ENCODE peak calls at places on chromosomes 16 and 17, in eight cellular contexts. J is K562, V is heart left ventricle, B is cardiac muscle cell, O is Karpas-422, T is Peyer's patch, Y is mesendoderm, R is PC-3. M is an unnamed sample.

GRCh38 chr16:450800-451512 is 25.5 kb downstream of the RAB11FIP3 start:
- DNase-seq in O (no peak), Y (no peak), T (no peak), V (no peak), B (no peak), R (no peak), J (peak; percentile 22), M (no peak)

GRCh38 chr17:41464682-41465081 is 2.5 kb downstream of the KRT32 start:
- DNase-seq in Y (no peak), O (no peak), R (peak; percentile 96), T (no peak), B (peak; percentile 88), V (peak; percentile 68), J (no peak), M (peak; percentile 87)

GRCh38 chr17:33725675-33726271 is 432.7 kb upstream of the ASIC2 start:
- DNase-seq in B (peak; percentile 37), V (no peak), R (peak; percentile 31), O (peak; percentile 61), J (peak; percentile 68), Y (peak; percentile 69), T (peak; percentile 60), M (no peak)

GRCh38 chr17:78883090-78883532 is 19.9 kb downstream of the CEP295NL start:
- DNase-seq in B (peak; percentile 71), V (peak; percentile 76), Y (peak; percentile 86), R (peak; percentile 94), T (peak; percentile 85), J (peak; percentile 82), O (peak; percentile 47), M (no peak)

GRCh38 chr17:32558328-32558955 is 71.6 kb downstream of the CDK5R1 start:
- DNase-seq in T (no peak), J (no peak), Y (no peak), V (no peak), O (peak; percentile 56), B (no peak), R (no peak), M (no peak)

GRCh38 chr17:794876-795275 is 12.7 kb downstream of the MRM3 start:
- DNase-seq in O (no peak), Y (peak; percentile 84), B (peak; percentile 77), R (peak; percentile 80), J (peak; percentile 54), V (peak; percentile 85), T (peak; percentile 82), M (no peak)

GRCh38 chr17:76716146-76716833 is 5.5 kb upstream of the MXRA7 start:
- DNase-seq in J (no peak), B (peak; percentile 100), V (no peak), R (no peak), O (no peak), T (peak; percentile 74), Y (no peak), M (no peak)

GRCh38 chr17:59335685-59336084 is 4.2 kb downstream of the YPEL2 start:
- DNase-seq in J (no peak), V (no peak), R (no peak), O (no peak), T (no peak), Y (no peak), B (no peak), M (no peak)

GRCh38 chr17:56891751-56892150 is 22.1 kb downstream of the TRIM25 start:
- DNase-seq in B (peak; percentile 26), T (peak; percentile 66), R (no peak), J (peak; percentile 42), Y (peak; percentile 47), V (no peak), O (peak; percentile 67), M (no peak)

GRCh38 chr16:67030221-67030962 is 1.4 kb downstream of the CBFB start:
- DNase-seq in O (no peak), B (no peak), Y (no peak), V (peak; percentile 14), R (no peak), T (peak; percentile 44), J (no peak), M (no peak)

GRCh38 chr16:68719993-68720489 is 17.1 kb upstream of the CDH1 start:
- DNase-seq in T (no peak), Y (no peak), V (no peak), O (no peak), R (no peak), B (no peak), J (no peak), M (no peak)

GRCh38 chr16:9016824-9017223 is 53.1 kb upstream of the USP7 start:
- DNase-seq in R (no peak), J (no peak), B (no peak), O (no peak), T (no peak), V (no peak), Y (peak; percentile 34), M (no peak)

GRCh38 chr16:11405331-11406176 is 60.3 kb downstream of the RMI2 start:
- DNase-seq in T (peak; percentile 73), V (no peak), R (peak; percentile 52), Y (peak; percentile 82), J (peak; percentile 66), O (peak; percentile 89), B (peak; percentile 36), M (no peak)

GRCh38 chr16:75264999-75265910 is 13.8 kb upstream of the BCAR1 start:
- DNase-seq in V (peak; percentile 69), Y (no peak), J (peak; percentile 58), R (no peak), O (no peak), B (no peak), T (peak; percentile 75), M (peak; percentile 76)

GRCh38 chr17:65987988-65988387 is 203.9 kb downstream of the CEP112 start:
- DNase-seq in Y (peak; percentile 77), T (no peak), V (no peak), O (peak; percentile 66), R (peak; percentile 90), B (peak; percentile 49), J (no peak), M (no peak)

GRCh38 chr17:55845385-55845784 is 94.5 kb downstream of the PCTP start:
- DNase-seq in R (no peak), T (peak; percentile 53), O (no peak), V (peak; percentile 49), J (no peak), Y (peak; percentile 68), B (peak; percentile 62), M (no peak)

GRCh38 chr17:42118545-42118944 is 2.6 kb downstream of the KAT2A start:
- DNase-seq in V (no peak), O (peak; percentile 88), Y (peak; percentile 57), J (peak; percentile 41), B (peak; percentile 32), T (peak; percentile 70), R (no peak), M (no peak)

GRCh38 chr17:51373489-51374194 is 113.3 kb downstream of the UTP18 start:
- DNase-seq in B (no peak), Y (no peak), J (no peak), V (no peak), O (no peak), R (no peak), T (no peak), M (no peak)

GRCh38 chr16:85724126-85724879 is 26.6 kb downstream of the C16orf74 start:
- DNase-seq in T (no peak), R (no peak), V (no peak), B (no peak), J (no peak), O (no peak), Y (no peak), M (peak; percentile 41)

GRCh38 chr17:45857977-45858708 is 13.5 kb downstream of the SPPL2C start:
- DNase-seq in V (no peak), R (peak; percentile 70), T (no peak), Y (peak; percentile 71), B (peak; percentile 59), O (no peak), J (peak; percentile 44), M (no peak)

GRCh38 chr17:38898812-38899348 is 26.5 kb upstream of the LASP1NB start:
- DNase-seq in O (no peak), R (peak; percentile 7), Y (no peak), T (peak; percentile 93), J (peak; percentile 78), V (peak; percentile 55), B (peak; percentile 38), M (no peak)

GRCh38 chr17:9233761-9234160 is 212.5 kb downstream of the NTN1 start:
- DNase-seq in V (no peak), R (no peak), B (no peak), T (no peak), O (no peak), J (no peak), Y (no peak), M (no peak)

GRCh38 chr16:77763994-77764393 is 24.4 kb upstream of the VAT1L start:
- DNase-seq in T (no peak), R (no peak), V (no peak), J (no peak), O (no peak), B (no peak), Y (no peak), M (no peak)

DNA sequence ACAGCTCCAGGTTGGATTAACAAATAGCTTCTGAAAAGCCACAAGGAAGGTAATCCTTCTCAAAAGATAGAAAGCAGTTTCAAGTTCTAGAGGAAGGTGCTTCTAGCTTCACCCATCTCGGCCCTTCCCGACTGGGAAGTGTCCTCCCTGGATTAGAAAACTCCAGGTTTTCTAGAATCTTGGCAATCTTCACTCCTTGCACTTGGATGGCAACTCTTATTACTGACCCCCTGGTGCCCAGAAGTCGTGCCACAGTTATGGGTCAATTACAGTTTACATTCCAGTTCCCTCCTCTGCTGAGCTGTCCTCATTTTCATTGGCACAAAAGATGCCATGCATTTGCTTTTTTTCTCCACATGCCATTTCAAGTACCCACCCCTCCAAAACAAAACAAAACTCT is 65.6 kb downstream of the SMG6 start:
- DNase-seq in O (no peak), Y (no peak), J (no peak), R (no peak), V (no peak), T (no peak), B (no peak), M (no peak)
- H3K4me1 ChIP-seq in O (peaks cover 77% of the 10 kb centered on the region), Y (no peaks in the 10 kb centered on the region), J (no peaks in the 10 kb centered on the region), R (peaks cover 18% of the 10 kb centered on the region), V (peaks cover 64% of the 10 kb centered on the region), T (no peaks in the 10 kb centered on the region), B (peaks cover 35% of the 10 kb centered on the region), M (peaks cover 9% of the 10 kb centered on the region)

GRCh38 chr17:58329808-58330543 is 1.4 kb upstream of the TSPOAP1 start:
- DNase-seq in Y (no peak), R (no peak), B (no peak), T (no peak), V (no peak), J (no peak), O (peak; percentile 97), M (no peak)
- H3K4me1 ChIP-seq in Y (peaks cover 3% of the 10 kb centered on the region), R (peaks cover 2% of the 10 kb centered on the region), B (no peaks in the 10 kb centered on the region), T (no peaks in the 10 kb centered on the region), V (peaks cover 1% of the 10 kb centered on the region), J (peaks cover 33% of the 10 kb centered on the region), O (peaks cover 67% of the 10 kb centered on the region), M (no peaks in the 10 kb centered on the region)

GRCh38 chr17:17766351-17767095 is 70.3 kb downstream of the SREBF1 start:
- DNase-seq in R (no peak), T (peak; percentile 78), J (no peak), B (no peak), Y (no peak), V (no peak), O (peak; percentile 97), M (no peak)
- H3K4me1 ChIP-seq in R (no peaks in the 10 kb centered on the region), T (no peaks in the 10 kb centered on the region), J (no peaks in the 10 kb centered on the region), B (peaks cover 44% of the 10 kb centered on the region), Y (no peaks in the 10 kb centered on the region), V (peaks cover 69% of the 10 kb centered on the region), O (peaks cover 89% of the 10 kb centered on the region), M (peaks cover 6% of the 10 kb centered on the region)

DNA sequence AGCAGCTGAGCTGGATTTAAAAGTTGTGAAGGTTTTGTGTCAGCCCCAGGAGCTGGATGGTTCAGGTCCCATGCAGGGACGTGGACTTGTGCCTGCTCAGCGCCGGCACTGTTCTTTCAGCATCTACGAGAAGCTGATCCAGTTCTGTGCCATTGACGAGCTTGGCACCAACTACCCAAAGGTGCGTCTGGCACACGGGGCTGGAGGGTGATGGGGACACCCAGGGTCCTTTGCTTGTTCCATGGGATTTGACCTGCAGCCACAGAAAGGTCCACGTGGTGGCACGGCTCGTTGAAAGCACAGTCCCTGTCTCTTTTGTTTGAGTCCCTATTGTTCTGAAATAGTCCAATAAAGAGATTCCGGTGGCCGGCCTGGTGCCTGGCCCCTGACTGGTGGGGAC is 18.1 kb upstream of the ITGB4 start:
- DNase-seq in Y (no peak), J (no peak), R (no peak), T (no peak), O (no peak), V (no peak), B (no peak), M (no peak)
- H3K4me1 ChIP-seq in Y (no peaks in the 10 kb centered on the region), J (peaks cover 5% of the 10 kb centered on the region), R (peaks cover 61% of the 10 kb centered on the region), T (peaks cover 5% of the 10 kb centered on the region), O (no peaks in the 10 kb centered on the region), V (peaks cover 51% of the 10 kb centered on the region), B (peaks cover 5% of the 10 kb centered on the region), M (peaks cover 45% of the 10 kb centered on the region)